ENCODE peak calls at places on chromosomes 1 and 21, in four cellular contexts. X, M, H and A are unnamed samples.
A peak's percentile ranks its signal among the peaks of the same experiment; 100 is the strongest.

GRCh38 chr1:156601122-156601830 is at the start of gene GPATCH4:
- DNase-seq in M (peak; percentile 36), H (no peak), X (no peak), A (peak; percentile 83)

GRCh38 chr1:155049651-155050559 is 1.2 kb upstream of the ADAM15 start:
- DNase-seq in H (no peak), X (no peak), M (no peak), A (no peak)

GRCh38 chr1:25744140-25744581 is 55.8 kb upstream of the SELENON start:
- DNase-seq in H (no peak), M (peak; percentile 25), X (peak; percentile 47), A (peak; percentile 70)

GRCh38 chr1:10155087-10155712 is 55.2 kb upstream of the KIF1B start:
- DNase-seq in X (no peak), H (no peak), M (no peak), A (no peak)

GRCh38 chr1:248814351-248814750 is 11.4 kb downstream of the SH3BP5L start:
- DNase-seq in H (no peak), X (no peak), M (no peak), A (no peak)

GRCh38 chr1:22472596-22472995 is 20.9 kb downstream of the ZBTB40 start:
- DNase-seq in H (no peak), M (no peak), X (no peak), A (no peak)

GRCh38 chr1:111015222-111015621 is 51.5 kb upstream of the LRIF1 start:
- DNase-seq in M (no peak), H (no peak), X (no peak), A (no peak)

GRCh38 chr1:84398175-84398574 is at the start of gene DNASE2B:
- DNase-seq in H (no peak), M (no peak), X (no peak), A (no peak)

GRCh38 chr21:23021481-23021880 is 2023.3 kb downstream of the NCAM2 start:
- DNase-seq in X (no peak), M (no peak), H (peak; percentile 42), A (no peak)

GRCh38 chr21:42411197-42411869 is 7.6 kb downstream of the UBASH3A start:
- DNase-seq in M (no peak), X (no peak), H (no peak), A (no peak)

GRCh38 chr1:226722901-226723639 is 16.0 kb downstream of the ITPKB start:
- DNase-seq in H (no peak), M (no peak), X (no peak), A (no peak)

GRCh38 chr1:45913183-45913924 is 109.9 kb downstream of the MAST2 start:
- DNase-seq in X (no peak), M (peak; percentile 42), H (no peak), A (peak; percentile 81)

GRCh38 chr1:3483801-3484444 is 29.5 kb downstream of the ARHGEF16 start:
- DNase-seq in X (peak; percentile 44), M (no peak), H (no peak), A (peak; percentile 77)

GRCh38 chr1:13585599-13585965 is 1.9 kb downstream of the PDPN start:
- DNase-seq in X (peak; percentile 38), H (no peak), M (no peak), A (no peak)

GRCh38 chr1:175715791-175716190 is 27.6 kb downstream of the TNR start:
- DNase-seq in H (no peak), X (no peak), M (no peak), A (no peak)

GRCh38 chr21:42258150-42258884 is 39.4 kb downstream of the ABCG1 start:
- DNase-seq in M (no peak), H (no peak), X (peak; percentile 49), A (peak; percentile 82)

GRCh38 chr1:109764561-109765482 is 1.1 kb upstream of the EPS8L3 start:
- DNase-seq in H (peak; percentile 43), M (peak; percentile 4), X (no peak), A (peak; percentile 53)

GRCh38 chr1:27418326-27418761 is 25.9 kb downstream of the GPR3 start:
- DNase-seq in M (peak; percentile 61), X (no peak), H (no peak), A (no peak)

GRCh38 chr1:43358121-43358745 is 548 bp upstream of the CDC20 start:
- DNase-seq in X (no peak), M (no peak), H (no peak), A (no peak)

GRCh38 chr1:70140894-70141293 is 64.5 kb downstream of the LRRC40 start:
- DNase-seq in H (no peak), X (no peak), M (no peak), A (no peak)

GRCh38 chr1:1754051-1754815 is 24.0 kb downstream of the NADK start:
- DNase-seq in M (no peak), X (no peak), H (no peak), A (peak; percentile 56)

GRCh38 chr21:25188639-25189038 is 418.6 kb downstream of the MRPL39 start:
- DNase-seq in M (no peak), H (no peak), X (no peak), A (no peak)

GRCh38 chr1:40416709-40417108 is 33.6 kb upstream of the ZFP69B start:
- DNase-seq in M (no peak), X (no peak), H (no peak), A (no peak)

GRCh38 chr1:179800481-179800880 is 57.4 kb downstream of the FAM163A start:
- DNase-seq in X (no peak), M (no peak), H (no peak), A (no peak)

GRCh38 chr1:162605225-162605927 is 26.9 kb upstream of the DDR2 start:
- DNase-seq in X (no peak), H (no peak), M (no peak), A (no peak)

GRCh38 chr1:23577056-23577985 is 18.0 kb upstream of the ID3 start:
- DNase-seq in M (peak; percentile 18), H (no peak), X (no peak), A (no peak)

GRCh38 chr1:157512036-157512969 is 40.0 kb downstream of the FCRL5 start:
- DNase-seq in M (no peak), H (no peak), X (no peak), A (no peak)

GRCh38 chr1:67880056-67880601 is 46.9 kb upstream of the GNG12 start:
- DNase-seq in M (no peak), X (no peak), H (no peak), A (no peak)

GRCh38 chr1:87243573-87243972 is 85.1 kb upstream of the LMO4 start:
- DNase-seq in X (no peak), M (no peak), H (no peak), A (no peak)

GRCh38 chr1:235998812-235999211 is 66.1 kb downstream of the NID1 start:
- DNase-seq in M (no peak), H (no peak), X (no peak), A (no peak)

GRCh38 chr1:11845641-11846335 is 1.8 kb downstream of the NPPA start:
- DNase-seq in X (no peak), M (no peak), H (no peak), A (no peak)

GRCh38 chr1:59061876-59062275 is 235.0 kb upstream of the FGGY start:
- DNase-seq in H (no peak), M (peak; percentile 26), X (no peak), A (peak; percentile 69)
- H3K4me1 ChIP-seq in H (peaks cover 10% of the 10 kb centered on the region), M (peaks cover 3% of the 10 kb centered on the region), X (peaks cover 5% of the 10 kb centered on the region), A (peaks cover 4% of the 10 kb centered on the region)

GRCh38 chr21:43634618-43635017 is 24.7 kb downstream of the HSF2BP start:
- DNase-seq in H (no peak), X (no peak), M (no peak), A (no peak)
- TF ChIP-seq CTCF in H (no peak), X (no peak), M (no peak), A (no peak)

GRCh38 chr21:27321791-27322190 is 354.9 kb upstream of the ADAMTS5 start:
- DNase-seq in X (no peak), M (no peak), H (no peak), A (no peak)

GRCh38 chr21:27320868-27321267 is 354.0 kb upstream of the ADAMTS5 start:
- DNase-seq in H (no peak), X (no peak), M (no peak), A (no peak)

GRCh38 chr21:27329255-27329851 is 362.5 kb upstream of the ADAMTS5 start:
- DNase-seq in H (no peak), M (no peak), X (no peak), A (no peak)

DNA sequence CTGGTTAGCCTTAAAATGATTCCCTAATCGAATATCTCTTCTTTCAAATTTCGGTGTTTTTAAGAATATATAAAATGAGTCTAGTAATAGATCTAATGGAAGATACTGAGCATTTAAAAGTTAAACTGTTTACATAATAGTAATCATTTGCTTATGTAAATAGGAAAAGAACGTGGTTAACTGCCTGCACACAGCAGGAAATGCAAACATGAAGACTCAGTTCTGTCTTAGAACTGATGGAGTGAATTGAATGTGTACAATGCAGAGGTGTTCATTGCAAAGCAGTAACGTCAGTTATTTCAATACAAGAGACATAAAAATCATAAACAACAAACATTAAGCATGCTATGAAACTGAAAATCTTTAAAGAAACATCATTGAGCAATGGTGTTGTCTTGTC is 359.4 kb upstream of the ADAMTS5 start:
- DNase-seq in H (no peak), X (no peak), M (no peak), A (no peak)
- H3K4me3 ChIP-seq in H (no peak overlapping the region), X (no peak overlapping the region), M (no peak overlapping the region), A (no peak overlapping the region)

GRCh38 chr1:28983509-28984310 is 69.3 kb downstream of the EPB41 start:
- DNase-seq in X (no peak), H (no peak), M (no peak), A (no peak)
- H3K4me1 ChIP-seq in X (peaks cover 2% of the 10 kb centered on the region), H (no peaks in the 10 kb centered on the region), M (no peaks in the 10 kb centered on the region), A (no peaks in the 10 kb centered on the region)

GRCh38 chr1:203085528-203086406 is at the start of gene MYOG:
- DNase-seq in M (no peak), H (no peak), X (no peak), A (no peak)

GRCh38 chr1:203084588-203085527 is 954 bp downstream of the MYOG start:
- DNase-seq in X (peak; percentile 47), M (no peak), H (no peak), A (peak; percentile 16)

GRCh38 chr1:203082571-203083462 is 3.0 kb downstream of the MYOG start:
- DNase-seq in X (no peak), M (no peak), H (no peak), A (no peak)

GRCh38 chr1:203081465-203082355 is 4.1 kb downstream of the MYOG start:
- DNase-seq in M (no peak), H (no peak), X (no peak), A (no peak)

GRCh38 chr1:203083463-203083921 is 2.3 kb downstream of the MYOG start:
- DNase-seq in X (no peak), M (no peak), H (no peak), A (no peak)
- TF ChIP-seq CTCF in X (no peak), M (no peak), H (no peak), A (no peak)